ENCODE peak calls at places on chromosomes 12 and 14, in ten cellular contexts. One of them, this sample, is unnamed.

GRCh38 chr12:29581641-29582040 is 84.2 kb upstream of the OVCH1 start:
- DNase-seq in A549: no peak
- DNase-seq in Right ventricle myocardium inferior: no peak
- DNase-seq in DMS79 treated with DMSO at 0.1 percent for 48 hours: no peak
- DNase-seq in left colon: no peak
- DNase-seq in epithelial cell of esophagus: no peak
- DNase-seq in Kasumi-1: no peak
- DNase-seq in NCI-H524 treated with DMSO at 0.1 percent for 48 hours: no peak
- DNase-seq in NCI-H1105: no peak
- DNase-seq in HEK293T: no peak
- DNase-seq in this sample: no peak

GRCh38 chr14:38255673-38256357 is at the start of gene CLEC14A:
- DNase-seq in NCI-H524 treated with DMSO at 0.1 percent for 48 hours: no peak
- DNase-seq in HEK293T: no peak
- DNase-seq in Right ventricle myocardium inferior: peak
- DNase-seq in epithelial cell of esophagus: no peak
- DNase-seq in DMS79 treated with DMSO at 0.1 percent for 48 hours: no peak
- DNase-seq in left colon: peak
- DNase-seq in Kasumi-1: no peak
- DNase-seq in A549: no peak
- DNase-seq in NCI-H1105: no peak
- DNase-seq in this sample: no peak

GRCh38 chr12:111598637-111599458 is at the start of gene ATXN2:
- DNase-seq in epithelial cell of esophagus: peak
- DNase-seq in A549: no peak
- DNase-seq in DMS79 treated with DMSO at 0.1 percent for 48 hours: peak
- DNase-seq in NCI-H1105: peak
- DNase-seq in Kasumi-1: peak
- DNase-seq in left colon: peak
- DNase-seq in HEK293T: peak
- DNase-seq in Right ventricle myocardium inferior: peak
- DNase-seq in NCI-H524 treated with DMSO at 0.1 percent for 48 hours: no peak
- DNase-seq in this sample: peak

GRCh38 chr14:97994020-97994531 is 1196.9 kb downstream of the VRK1 start:
- DNase-seq in Kasumi-1: no peak
- DNase-seq in NCI-H1105: no peak
- DNase-seq in DMS79 treated with DMSO at 0.1 percent for 48 hours: no peak
- DNase-seq in left colon: no peak
- DNase-seq in HEK293T: no peak
- DNase-seq in NCI-H524 treated with DMSO at 0.1 percent for 48 hours: no peak
- DNase-seq in Right ventricle myocardium inferior: no peak
- DNase-seq in epithelial cell of esophagus: no peak
- DNase-seq in A549: no peak
- DNase-seq in this sample: no peak

GRCh38 chr14:35405304-35405996 is 901 bp upstream of the NFKBIA start:
- DNase-seq in HEK293T: no peak
- DNase-seq in A549: no peak
- DNase-seq in left colon: peak
- DNase-seq in Kasumi-1: no peak
- DNase-seq in NCI-H1105: no peak
- DNase-seq in NCI-H524 treated with DMSO at 0.1 percent for 48 hours: no peak
- DNase-seq in DMS79 treated with DMSO at 0.1 percent for 48 hours: peak
- DNase-seq in Right ventricle myocardium inferior: peak
- DNase-seq in epithelial cell of esophagus: peak
- DNase-seq in this sample: no peak

GRCh38 chr12:10363922-10364838 is 25.7 kb downstream of the KLRK1 start:
- DNase-seq in NCI-H1105: peak
- DNase-seq in Right ventricle myocardium inferior: no peak
- DNase-seq in NCI-H524 treated with DMSO at 0.1 percent for 48 hours: no peak
- DNase-seq in A549: no peak
- DNase-seq in Kasumi-1: no peak
- DNase-seq in HEK293T: no peak
- DNase-seq in epithelial cell of esophagus: peak
- DNase-seq in DMS79 treated with DMSO at 0.1 percent for 48 hours: peak
- DNase-seq in left colon: peak
- DNase-seq in this sample: peak

GRCh38 chr12:32794281-32794680 is 38.6 kb upstream of the YARS2 start:
- DNase-seq in epithelial cell of esophagus: no peak
- DNase-seq in NCI-H1105: no peak
- DNase-seq in DMS79 treated with DMSO at 0.1 percent for 48 hours: no peak
- DNase-seq in Kasumi-1: no peak
- DNase-seq in Right ventricle myocardium inferior: no peak
- DNase-seq in NCI-H524 treated with DMSO at 0.1 percent for 48 hours: no peak
- DNase-seq in HEK293T: no peak
- DNase-seq in left colon: no peak
- DNase-seq in A549: no peak
- DNase-seq in this sample: no peak

GRCh38 chr12:76820888-76821482 is 57.1 kb downstream of the ZDHHC17 start:
- DNase-seq in NCI-H524 treated with DMSO at 0.1 percent for 48 hours: no peak
- DNase-seq in DMS79 treated with DMSO at 0.1 percent for 48 hours: no peak
- DNase-seq in NCI-H1105: peak
- DNase-seq in Kasumi-1: peak
- DNase-seq in Right ventricle myocardium inferior: no peak
- DNase-seq in left colon: peak
- DNase-seq in epithelial cell of esophagus: peak
- DNase-seq in HEK293T: peak
- DNase-seq in A549: peak
- DNase-seq in this sample: peak

GRCh38 chr12:110247340-110248095 is 33.5 kb upstream of the ATP2A2 start:
- DNase-seq in A549: peak
- DNase-seq in Kasumi-1: no peak
- DNase-seq in epithelial cell of esophagus: peak
- DNase-seq in Right ventricle myocardium inferior: no peak
- DNase-seq in HEK293T: no peak
- DNase-seq in left colon: peak
- DNase-seq in DMS79 treated with DMSO at 0.1 percent for 48 hours: peak
- DNase-seq in NCI-H524 treated with DMSO at 0.1 percent for 48 hours: no peak
- DNase-seq in NCI-H1105: no peak
- DNase-seq in this sample: no peak